ENCODE peak calls at places on chromosome 11, in four cellular contexts. One of them, this sample, is unnamed.

GRCh38 chr11:17714356-17714854 is 5.0 kb upstream of the MYOD1 start:
- DNase-seq in thoracic aorta: no peak
- DNase-seq in GM23248: no peak
- DNase-seq in stimulated activated CD8-positive, alpha-beta memory T cell treated with anti-CD3 and anti-CD28 coated beads, Interleukin-15, amount 100 ng/mL, for 4 hours: no peak
- DNase-seq in this sample: no peak

GRCh38 chr11:68416070-68416578 is 44.4 kb upstream of the PPP6R3 start:
- DNase-seq in thoracic aorta: no peak
- DNase-seq in GM23248: no peak
- DNase-seq in stimulated activated CD8-positive, alpha-beta memory T cell treated with anti-CD3 and anti-CD28 coated beads, Interleukin-15, amount 100 ng/mL, for 4 hours: no peak
- DNase-seq in this sample: no peak

GRCh38 chr11:71265559-71266092 is 13.2 kb upstream of the SHANK2 start:
- DNase-seq in thoracic aorta: no peak
- DNase-seq in GM23248: no peak
- DNase-seq in stimulated activated CD8-positive, alpha-beta memory T cell treated with anti-CD3 and anti-CD28 coated beads, Interleukin-15, amount 100 ng/mL, for 4 hours: no peak
- DNase-seq in this sample: no peak

GRCh38 chr11:73176892-73177155 is 34.7 kb upstream of the FCHSD2 start:
- DNase-seq in thoracic aorta: no peak
- DNase-seq in GM23248: no peak
- DNase-seq in stimulated activated CD8-positive, alpha-beta memory T cell treated with anti-CD3 and anti-CD28 coated beads, Interleukin-15, amount 100 ng/mL, for 4 hours: no peak
- DNase-seq in this sample: no peak

GRCh38 chr11:116502641-116503061 is 270.1 kb downstream of the BUD13 start:
- DNase-seq in thoracic aorta: no peak
- DNase-seq in GM23248: no peak
- DNase-seq in stimulated activated CD8-positive, alpha-beta memory T cell treated with anti-CD3 and anti-CD28 coated beads, Interleukin-15, amount 100 ng/mL, for 4 hours: no peak
- DNase-seq in this sample: no peak

GRCh38 chr11:86066606-86067229 is 2.2 kb downstream of the PICALM start:
- DNase-seq in thoracic aorta: no peak
- DNase-seq in GM23248: peak; percentile 14
- DNase-seq in stimulated activated CD8-positive, alpha-beta memory T cell treated with anti-CD3 and anti-CD28 coated beads, Interleukin-15, amount 100 ng/mL, for 4 hours: no peak
- DNase-seq in this sample: no peak

GRCh38 chr11:134425816-134426536 is 13.9 kb upstream of the B3GAT1 start:
- DNase-seq in thoracic aorta: no peak
- DNase-seq in GM23248: no peak
- DNase-seq in stimulated activated CD8-positive, alpha-beta memory T cell treated with anti-CD3 and anti-CD28 coated beads, Interleukin-15, amount 100 ng/mL, for 4 hours: no peak
- DNase-seq in this sample: no peak

GRCh38 chr11:71266114-71266833 is 13.9 kb upstream of the SHANK2 start:
- DNase-seq in thoracic aorta: no peak
- DNase-seq in GM23248: no peak
- DNase-seq in stimulated activated CD8-positive, alpha-beta memory T cell treated with anti-CD3 and anti-CD28 coated beads, Interleukin-15, amount 100 ng/mL, for 4 hours: no peak
- DNase-seq in this sample: no peak

GRCh38 chr11:65559951-65560537 is 1.9 kb upstream of the LTBP3 start:
- DNase-seq in thoracic aorta: peak; percentile 30
- DNase-seq in GM23248: peak; percentile 90
- DNase-seq in stimulated activated CD8-positive, alpha-beta memory T cell treated with anti-CD3 and anti-CD28 coated beads, Interleukin-15, amount 100 ng/mL, for 4 hours: no peak
- DNase-seq in this sample: peak; percentile 83

GRCh38 chr11:88246680-88247079 is 71.4 kb upstream of the RAB38 start:
- DNase-seq in thoracic aorta: no peak
- DNase-seq in GM23248: peak; percentile 97
- DNase-seq in stimulated activated CD8-positive, alpha-beta memory T cell treated with anti-CD3 and anti-CD28 coated beads, Interleukin-15, amount 100 ng/mL, for 4 hours: no peak
- DNase-seq in this sample: no peak

GRCh38 chr11:46238078-46238966 is 39.1 kb upstream of the CREB3L1 start:
- DNase-seq in thoracic aorta: no peak
- DNase-seq in GM23248: peak; percentile 87
- DNase-seq in stimulated activated CD8-positive, alpha-beta memory T cell treated with anti-CD3 and anti-CD28 coated beads, Interleukin-15, amount 100 ng/mL, for 4 hours: peak; percentile 43
- DNase-seq in this sample: peak; percentile 45

GRCh38 chr11:65236194-65237059 is 25.3 kb upstream of the POLA2 start:
- DNase-seq in thoracic aorta: no peak
- DNase-seq in GM23248: no peak
- DNase-seq in stimulated activated CD8-positive, alpha-beta memory T cell treated with anti-CD3 and anti-CD28 coated beads, Interleukin-15, amount 100 ng/mL, for 4 hours: no peak
- DNase-seq in this sample: no peak

GRCh38 chr11:117837070-117837776 is 12.7 kb upstream of the FXYD2 start:
- DNase-seq in thoracic aorta: no peak
- DNase-seq in GM23248: no peak
- DNase-seq in stimulated activated CD8-positive, alpha-beta memory T cell treated with anti-CD3 and anti-CD28 coated beads, Interleukin-15, amount 100 ng/mL, for 4 hours: no peak
- DNase-seq in this sample: no peak

GRCh38 chr11:86923993-86924766 is 31.0 kb downstream of the FZD4 start:
- DNase-seq in thoracic aorta: no peak
- DNase-seq in GM23248: no peak
- DNase-seq in stimulated activated CD8-positive, alpha-beta memory T cell treated with anti-CD3 and anti-CD28 coated beads, Interleukin-15, amount 100 ng/mL, for 4 hours: no peak
- DNase-seq in this sample: no peak

GRCh38 chr11:575324-575995 is 810 bp upstream of the PHRF1 start:
- DNase-seq in thoracic aorta: no peak
- DNase-seq in GM23248: peak; percentile 80
- DNase-seq in stimulated activated CD8-positive, alpha-beta memory T cell treated with anti-CD3 and anti-CD28 coated beads, Interleukin-15, amount 100 ng/mL, for 4 hours: no peak
- DNase-seq in this sample: peak; percentile 57

GRCh38 chr11:29208117-29208516 is 808.7 kb downstream of the KCNA4 start:
- DNase-seq in thoracic aorta: no peak
- DNase-seq in GM23248: no peak
- DNase-seq in stimulated activated CD8-positive, alpha-beta memory T cell treated with anti-CD3 and anti-CD28 coated beads, Interleukin-15, amount 100 ng/mL, for 4 hours: no peak
- DNase-seq in this sample: no peak

GRCh38 chr11:72783144-72783910 is 10.5 kb downstream of the STARD10 start:
- DNase-seq in thoracic aorta: no peak
- DNase-seq in GM23248: no peak
- DNase-seq in stimulated activated CD8-positive, alpha-beta memory T cell treated with anti-CD3 and anti-CD28 coated beads, Interleukin-15, amount 100 ng/mL, for 4 hours: no peak
- DNase-seq in this sample: no peak

GRCh38 chr11:113162590-113162961 is 151.8 kb upstream of the TTC12 start:
- DNase-seq in thoracic aorta: no peak
- DNase-seq in GM23248: no peak
- DNase-seq in stimulated activated CD8-positive, alpha-beta memory T cell treated with anti-CD3 and anti-CD28 coated beads, Interleukin-15, amount 100 ng/mL, for 4 hours: no peak
- DNase-seq in this sample: no peak

GRCh38 chr11:3091846-3092602 is 34.8 kb upstream of the CARS1 start:
- DNase-seq in thoracic aorta: no peak
- DNase-seq in GM23248: peak; percentile 62
- DNase-seq in stimulated activated CD8-positive, alpha-beta memory T cell treated with anti-CD3 and anti-CD28 coated beads, Interleukin-15, amount 100 ng/mL, for 4 hours: peak; percentile 28
- DNase-seq in this sample: peak; percentile 69

GRCh38 chr11:119370486-119371046 is 10.9 kb downstream of the USP2 start:
- DNase-seq in thoracic aorta: no peak
- DNase-seq in GM23248: peak; percentile 40
- DNase-seq in stimulated activated CD8-positive, alpha-beta memory T cell treated with anti-CD3 and anti-CD28 coated beads, Interleukin-15, amount 100 ng/mL, for 4 hours: no peak
- DNase-seq in this sample: no peak

GRCh38 chr11:36098976-36099375 is 155.1 kb downstream of the LDLRAD3 start:
- DNase-seq in thoracic aorta: no peak
- DNase-seq in GM23248: no peak
- DNase-seq in stimulated activated CD8-positive, alpha-beta memory T cell treated with anti-CD3 and anti-CD28 coated beads, Interleukin-15, amount 100 ng/mL, for 4 hours: no peak
- DNase-seq in this sample: no peak

GRCh38 chr11:9528573-9529332 is 44.7 kb upstream of the WEE1 start:
- DNase-seq in thoracic aorta: no peak
- DNase-seq in GM23248: no peak
- DNase-seq in stimulated activated CD8-positive, alpha-beta memory T cell treated with anti-CD3 and anti-CD28 coated beads, Interleukin-15, amount 100 ng/mL, for 4 hours: no peak
- DNase-seq in this sample: no peak

GRCh38 chr11:124586247-124586860 is 16.6 kb downstream of the OR8A1 start:
- DNase-seq in thoracic aorta: no peak
- DNase-seq in GM23248: peak; percentile 69
- DNase-seq in stimulated activated CD8-positive, alpha-beta memory T cell treated with anti-CD3 and anti-CD28 coated beads, Interleukin-15, amount 100 ng/mL, for 4 hours: no peak
- DNase-seq in this sample: peak; percentile 58

GRCh38 chr11:1171985-1172728 is 14.4 kb downstream of the MUC5AC start:
- DNase-seq in thoracic aorta: no peak
- DNase-seq in GM23248: no peak
- DNase-seq in stimulated activated CD8-positive, alpha-beta memory T cell treated with anti-CD3 and anti-CD28 coated beads, Interleukin-15, amount 100 ng/mL, for 4 hours: no peak
- DNase-seq in this sample: no peak

GRCh38 chr11:64887757-64888405 is 9.5 kb upstream of the EHD1 start:
- DNase-seq in thoracic aorta: no peak
- DNase-seq in GM23248: peak; percentile 76
- DNase-seq in stimulated activated CD8-positive, alpha-beta memory T cell treated with anti-CD3 and anti-CD28 coated beads, Interleukin-15, amount 100 ng/mL, for 4 hours: peak; percentile 57
- DNase-seq in this sample: peak; percentile 35

GRCh38 chr11:116700586-116701220 is 72.1 kb downstream of the BUD13 start:
- DNase-seq in thoracic aorta: no peak
- DNase-seq in GM23248: no peak
- DNase-seq in stimulated activated CD8-positive, alpha-beta memory T cell treated with anti-CD3 and anti-CD28 coated beads, Interleukin-15, amount 100 ng/mL, for 4 hours: no peak
- DNase-seq in this sample: no peak

This sample was measured in SW 1271.